ENCODE peak calls at places on chromosomes 16 and 17, in ten cellular contexts. R, C, I, X, L, N, Y, E, Z and M are unnamed samples.

GRCh38 chr17:44002141-44002848 is 2.1 kb upstream of the NAGS start:
- DNase-seq in R (no peak), C (no peak), I (no peak), X (no peak), L (no peak), N (no peak), Y (no peak), E (no peak), Z (no peak), M (peak; percentile 71)

GRCh38 chr16:47213761-47214440 is 70.2 kb upstream of the NETO2 start:
- DNase-seq in R (no peak), C (no peak), I (no peak), X (no peak), L (no peak), N (no peak), Y (no peak), E (no peak), Z (no peak), M (no peak)

GRCh38 chr17:78041401-78042179 is 83.1 kb downstream of the TNRC6C start:
- DNase-seq in R (no peak), C (no peak), I (no peak), X (no peak), L (no peak), N (no peak), Y (no peak), E (no peak), Z (no peak), M (no peak)

GRCh38 chr17:12046786-12047185 is 26.1 kb downstream of the MAP2K4 start:
- DNase-seq in R (no peak), C (no peak), I (no peak), X (no peak), L (no peak), N (no peak), Y (no peak), E (no peak), Z (no peak), M (no peak)

GRCh38 chr16:70267516-70267915 is 15.8 kb upstream of the EXOSC6 start:
- DNase-seq in R (no peak), C (no peak), I (no peak), X (no peak), L (peak; percentile 26), N (peak; percentile 55), Y (no peak), E (peak; percentile 66), Z (no peak), M (no peak)

GRCh38 chr16:58628845-58629680 is 563 bp downstream of the CNOT1 start:
- DNase-seq in R (peak; percentile 6), C (peak; percentile 49), I (peak; percentile 55), X (peak; percentile 36), L (peak; percentile 34), N (peak; percentile 69), Y (peak; percentile 30), E (peak; percentile 78), Z (peak; percentile 54), M (peak; percentile 67)

GRCh38 chr17:78226752-78227454 is 4.5 kb upstream of the TMEM235 start:
- DNase-seq in R (no peak), C (no peak), I (no peak), X (no peak), L (no peak), N (no peak), Y (no peak), E (no peak), Z (no peak), M (no peak)

GRCh38 chr17:46030752-46031151 is 31.7 kb downstream of the STH start:
- DNase-seq in R (no peak), C (no peak), I (no peak), X (no peak), L (no peak), N (no peak), Y (no peak), E (peak; percentile 41), Z (no peak), M (no peak)

GRCh38 chr16:87607223-87607622 is 4.9 kb downstream of the JPH3 start:
- DNase-seq in R (no peak), C (no peak), I (no peak), X (no peak), L (no peak), N (no peak), Y (no peak), E (no peak), Z (no peak), M (no peak)

GRCh38 chr16:87607871-87608270 is 5.6 kb downstream of the JPH3 start:
- DNase-seq in R (no peak), C (no peak), I (no peak), X (no peak), L (no peak), N (no peak), Y (no peak), E (no peak), Z (no peak), M (no peak)

GRCh38 chr16:87610026-87610425 is 7.7 kb downstream of the JPH3 start:
- DNase-seq in R (no peak), C (no peak), I (no peak), X (no peak), L (no peak), N (no peak), Y (no peak), E (no peak), Z (no peak), M (no peak)

GRCh38 chr16:87611456-87611855 is 9.1 kb downstream of the JPH3 start:
- DNase-seq in R (no peak), C (no peak), I (no peak), X (no peak), L (no peak), N (no peak), Y (no peak), E (no peak), Z (no peak), M (no peak)

DNA sequence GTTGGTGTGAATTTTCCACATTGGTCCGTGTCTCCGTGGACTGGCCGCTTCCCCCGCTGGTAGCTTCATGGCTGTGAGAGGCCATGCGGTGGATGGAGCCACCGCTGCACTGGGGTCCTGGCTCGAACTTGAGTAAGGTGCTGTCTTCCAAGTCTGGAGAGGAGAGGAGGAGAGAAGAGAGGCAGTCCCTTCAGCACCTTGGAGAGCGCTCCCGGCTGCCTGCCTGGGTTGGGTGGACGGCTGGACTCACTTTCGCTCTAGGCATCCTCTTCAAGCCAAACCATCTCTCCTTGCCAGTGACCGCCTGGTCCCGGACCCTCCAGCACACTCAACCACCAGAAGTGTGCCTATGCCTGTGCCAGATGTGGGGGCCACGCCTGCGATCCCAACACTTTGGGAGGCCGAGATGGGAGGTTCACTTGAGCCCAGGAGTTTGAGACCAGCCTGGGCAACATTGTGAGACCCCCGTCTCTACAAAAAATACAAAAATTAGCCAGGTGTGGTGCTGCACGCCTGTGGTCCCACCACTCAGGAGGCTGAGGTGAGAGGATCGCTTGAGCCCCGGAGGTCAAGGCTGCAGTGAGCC is 6.2 kb downstream of the JPH3 start:
- DNase-seq in R (no peak), C (peak; percentile 61), I (no peak), X (peak; percentile 21), L (peak; percentile 31), N (peak; percentile 88), Y (no peak), E (no peak), Z (peak; percentile 61), M (peak; percentile 35)
- H3K27me3 ChIP-seq in R (no peaks in the 10 kb centered on the region), C (peaks cover 18% of the 10 kb centered on the region), I (peaks cover 17% of the 10 kb centered on the region), X (peaks cover 47% of the 10 kb centered on the region), L (peaks cover 4% of the 10 kb centered on the region), N (peaks cover 25% of the 10 kb centered on the region), Y (peaks cover 10% of the 10 kb centered on the region), E (peaks cover 33% of the 10 kb centered on the region), Z (peaks cover 69% of the 10 kb centered on the region), M (peaks cover 9% of the 10 kb centered on the region)

GRCh38 chr16:73142995-73143394 is 95.1 kb upstream of the ZFHX3 start:
- DNase-seq in R (no peak), C (no peak), I (no peak), X (no peak), L (no peak), N (no peak), Y (no peak), E (no peak), Z (no peak), M (no peak)

GRCh38 chr16:73145166-73145565 is 97.2 kb upstream of the ZFHX3 start:
- DNase-seq in R (no peak), C (no peak), I (no peak), X (no peak), L (no peak), N (no peak), Y (no peak), E (no peak), Z (no peak), M (no peak)

GRCh38 chr16:73143681-73144370 is 95.9 kb upstream of the ZFHX3 start:
- DNase-seq in R (no peak), C (no peak), I (no peak), X (no peak), L (no peak), N (no peak), Y (peak; percentile 29), E (no peak), Z (no peak), M (peak; percentile 1)

GRCh38 chr16:73140944-73141343 is 93.0 kb upstream of the ZFHX3 start:
- DNase-seq in R (no peak), C (no peak), I (no peak), X (no peak), L (no peak), N (no peak), Y (no peak), E (no peak), Z (no peak), M (no peak)

GRCh38 chr16:73142069-73142880 is 94.3 kb upstream of the ZFHX3 start:
- DNase-seq in R (no peak), C (no peak), I (no peak), X (no peak), L (no peak), N (no peak), Y (no peak), E (no peak), Z (no peak), M (no peak)
- H3K9me3 ChIP-seq in R (no peaks in the 10 kb centered on the region), C (no peaks in the 10 kb centered on the region), I (no peaks in the 10 kb centered on the region), X (no peaks in the 10 kb centered on the region), L (no peaks in the 10 kb centered on the region), N (no peaks in the 10 kb centered on the region), Y (no peaks in the 10 kb centered on the region), E (no peaks in the 10 kb centered on the region), Z (no peaks in the 10 kb centered on the region), M (no peaks in the 10 kb centered on the region)

DNA sequence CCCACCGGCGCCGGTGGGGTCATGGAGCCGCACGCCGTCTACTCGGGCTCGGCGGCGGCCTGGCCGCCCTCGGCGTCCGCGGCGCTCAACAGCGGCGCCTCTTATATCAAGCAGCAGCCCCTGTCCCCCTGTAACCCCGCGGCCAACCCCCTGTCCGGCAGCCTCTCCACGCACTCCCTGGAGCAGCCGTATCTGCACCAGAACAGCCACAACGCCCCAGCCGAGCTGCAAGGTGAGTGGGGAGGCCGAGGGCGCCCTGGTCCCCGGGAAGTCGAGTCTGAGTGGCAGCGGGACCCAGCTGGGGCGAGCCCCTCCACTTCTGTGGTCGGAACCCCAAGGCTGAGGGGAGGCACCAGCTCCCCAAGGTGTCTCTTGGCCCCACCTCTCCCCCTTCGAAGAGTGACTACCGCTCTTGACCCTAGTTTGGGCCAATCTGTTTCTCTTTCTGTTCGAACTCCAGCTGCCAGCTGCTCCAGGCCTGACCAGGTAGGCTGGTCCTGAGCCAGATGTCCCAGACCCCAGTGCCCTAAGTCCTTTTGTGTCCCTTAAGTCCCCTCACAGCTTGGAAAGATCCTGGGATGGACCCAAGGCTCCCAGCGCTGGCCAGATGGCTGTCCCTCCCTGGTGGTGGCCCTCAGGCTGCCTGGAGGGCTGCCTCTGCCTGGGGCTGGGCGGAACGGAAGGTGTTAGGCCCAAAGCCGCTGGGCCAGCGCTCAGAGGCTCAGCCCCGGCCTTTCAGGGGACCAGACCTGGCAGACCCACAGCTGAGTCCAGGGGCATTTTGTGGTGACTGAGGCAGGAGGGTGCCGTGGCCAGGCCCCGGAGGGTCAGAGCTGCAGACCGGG is 1.2 kb downstream of the FOXF1 start:
- DNase-seq in R (no peak), C (no peak), I (no peak), X (no peak), L (no peak), N (no peak), Y (no peak), E (no peak), Z (no peak), M (peak; percentile 61)
- H3K27me3 ChIP-seq in R (peaks cover 32% of the 10 kb centered on the region), C (peaks cover 76% of the 10 kb centered on the region), I (peaks cover 11% of the 10 kb centered on the region), X (peaks cover 78% of the 10 kb centered on the region), L (peaks cover 12% of the 10 kb centered on the region), N (peaks cover 100% of the 10 kb centered on the region), Y (peaks cover 30% of the 10 kb centered on the region), E (peaks cover 97% of the 10 kb centered on the region), Z (peaks cover 98% of the 10 kb centered on the region), M (no peaks in the 10 kb centered on the region)

DNA sequence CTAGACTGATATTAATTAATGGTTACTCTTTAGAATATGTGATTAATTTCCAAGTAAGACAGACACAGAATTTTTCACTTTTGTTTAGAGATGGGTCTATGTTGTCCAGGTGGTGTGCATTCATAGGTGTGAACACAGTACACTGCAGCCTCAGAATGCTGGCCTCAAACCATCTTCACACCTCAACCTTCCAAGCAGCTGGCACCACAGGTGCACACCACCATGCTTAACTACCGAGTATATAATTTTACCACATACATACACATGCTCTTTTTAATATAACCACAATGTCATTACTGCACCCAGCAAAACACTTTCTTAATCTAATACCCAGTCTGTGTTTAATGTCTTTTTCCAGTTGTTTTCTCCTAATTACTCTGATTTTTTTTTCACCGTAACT is 23.9 kb downstream of the N4BP1 start:
- DNase-seq in R (no peak), C (no peak), I (no peak), X (no peak), L (no peak), N (no peak), Y (no peak), E (no peak), Z (no peak), M (no peak)
- H3K9me3 ChIP-seq in R (peaks cover 1% of the 10 kb centered on the region), C (peaks cover 14% of the 10 kb centered on the region), I (peaks cover under 1% of the 10 kb centered on the region), X (peaks cover 12% of the 10 kb centered on the region), L (no peaks in the 10 kb centered on the region), N (no peaks in the 10 kb centered on the region), Y (no peaks in the 10 kb centered on the region), E (no peaks in the 10 kb centered on the region), Z (peaks cover 12% of the 10 kb centered on the region), M (peaks cover 2% of the 10 kb centered on the region)